ENCODE peak calls at places on chromosomes 5 and 9, in five cellular contexts. N, Z, O, I and B are unnamed samples.

GRCh38 chr5:74594172-74595040 is 46.1 kb downstream of the ENC1 start:
- DNase-seq in I (peak; percentile 70), O (no peak), N (no peak), Z (no peak), B (no peak)

GRCh38 chr5:147451125-147451524 is 58.7 kb downstream of the DPYSL3 start:
- DNase-seq in N (no peak), O (no peak), I (no peak), Z (no peak), B (no peak)

GRCh38 chr5:29157975-29158374 is 2035.5 kb upstream of the CDH6 start:
- DNase-seq in I (no peak), Z (no peak), N (no peak), O (no peak), B (no peak)

GRCh38 chr9:130728721-130729120 is 35.1 kb downstream of the EXOSC2 start:
- DNase-seq in Z (no peak), N (no peak), I (no peak), O (no peak), B (peak; percentile 84)

GRCh38 chr5:25028994-25029393 is 384.2 kb upstream of the CDH10 start:
- DNase-seq in Z (peak; percentile 29), O (no peak), N (no peak), I (no peak), B (no peak)

GRCh38 chr5:40985501-40985900 is 76.2 kb downstream of the C7 start:
- DNase-seq in Z (no peak), I (no peak), N (no peak), O (no peak), B (no peak)

GRCh38 chr9:136628287-136628686 is 34.4 kb upstream of the EGFL7 start:
- DNase-seq in O (no peak), N (no peak), Z (no peak), I (no peak), B (no peak)

GRCh38 chr9:33112099-33112498 is 35.6 kb upstream of the SMU1 start:
- DNase-seq in N (no peak), I (no peak), Z (no peak), O (no peak), B (no peak)

GRCh38 chr9:137551656-137552534 is at the start of gene MRPL41:
- DNase-seq in Z (peak; percentile 87), I (peak; percentile 69), O (peak; percentile 85), N (peak; percentile 90), B (peak; percentile 66)

GRCh38 chr9:96620155-96620514 is 492 bp upstream of the CDC14B start:
- DNase-seq in O (no peak), Z (no peak), N (no peak), I (no peak), B (no peak)

GRCh38 chr5:15938186-15938585 is 241.4 kb downstream of the MARCHF11 start:
- DNase-seq in N (no peak), Z (no peak), I (no peak), O (no peak), B (no peak)

GRCh38 chr5:79526493-79526892 is 12.6 kb upstream of the HOMER1 start:
- DNase-seq in Z (no peak), O (no peak), N (no peak), I (no peak), B (no peak)

GRCh38 chr9:30774326-30774725 is 1610.1 kb upstream of the ACO1 start:
- DNase-seq in O (no peak), I (no peak), N (no peak), Z (no peak), B (no peak)

GRCh38 chr5:132019857-132020555 is 8.5 kb upstream of the ACSL6 start:
- DNase-seq in O (no peak), Z (no peak), I (no peak), N (peak; percentile 83), B (no peak)

GRCh38 chr9:124242331-124243194 is 15.2 kb upstream of the NEK6 start:
- DNase-seq in O (no peak), N (no peak), I (no peak), Z (no peak), B (no peak)

GRCh38 chr5:127097288-127097687 is 24.0 kb upstream of the C5orf63 start:
- DNase-seq in I (no peak), O (no peak), Z (no peak), N (no peak), B (no peak)

GRCh38 chr5:151926186-151926585 is 1.5 kb upstream of the GLRA1 start:
- DNase-seq in O (no peak), N (no peak), I (no peak), Z (no peak), B (no peak)

GRCh38 chr9:95852059-95853032 is 23.1 kb upstream of the ERCC6L2 start:
- DNase-seq in N (no peak), I (peak; percentile 29), Z (no peak), O (no peak), B (peak; percentile 90)

GRCh38 chr5:14122089-14122488 is 21.1 kb upstream of the TRIO start:
- DNase-seq in I (no peak), O (no peak), Z (no peak), N (no peak), B (no peak)

GRCh38 chr5:14118551-14119320 is 24.4 kb upstream of the TRIO start:
- DNase-seq in O (no peak), N (no peak), I (no peak), Z (no peak), B (no peak)

GRCh38 chr5:14121552-14121951 is 21.6 kb upstream of the TRIO start:
- DNase-seq in I (no peak), O (no peak), N (no peak), Z (no peak), B (no peak)

GRCh38 chr5:14123551-14123950 is 19.6 kb upstream of the TRIO start:
- DNase-seq in O (no peak), I (no peak), Z (no peak), N (no peak), B (no peak)

GRCh38 chr5:14120176-14120575 is 23.0 kb upstream of the TRIO start:
- DNase-seq in O (no peak), I (no peak), Z (no peak), N (no peak), B (no peak)
- H3K4me3 ChIP-seq in O (no peak overlapping the region), I (no peak overlapping the region), Z (no peak overlapping the region), N (no peak overlapping the region), B (no peak overlapping the region)

DNA sequence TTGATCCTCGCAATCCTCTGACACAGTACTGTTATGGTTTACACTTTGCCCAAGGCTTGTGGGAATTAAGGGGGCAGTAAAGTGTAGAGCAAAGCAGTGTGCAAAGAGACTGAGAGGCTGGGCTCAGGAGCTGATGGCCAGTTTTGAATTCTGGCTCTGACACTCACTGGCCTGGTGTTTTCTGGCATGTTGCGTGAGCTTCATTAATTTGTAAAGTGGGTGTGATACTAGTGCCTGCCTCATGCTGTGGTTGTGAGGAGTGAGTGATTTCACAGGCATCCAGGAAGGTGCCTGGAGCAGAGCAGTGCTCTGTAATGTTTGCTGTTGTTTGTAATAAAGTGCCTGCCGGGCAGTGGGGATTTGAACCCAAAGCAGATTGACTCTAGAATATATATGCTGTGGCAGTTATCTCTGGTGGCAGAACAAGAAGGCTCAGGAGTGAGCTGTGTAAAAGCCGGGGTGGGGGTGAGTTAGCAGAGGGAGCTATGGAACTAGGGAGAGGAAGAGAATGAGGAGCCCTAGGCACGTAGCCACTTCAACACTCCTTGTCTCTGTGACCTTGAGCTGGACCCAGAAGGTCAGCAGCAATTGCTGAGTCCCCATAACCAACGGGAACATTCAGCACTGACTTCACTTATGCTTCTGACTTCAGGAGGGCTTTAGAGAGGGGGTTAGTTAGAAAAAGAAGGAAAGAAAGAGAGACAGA is 108.5 kb downstream of the DOCK2 start:
- DNase-seq in I (peak; percentile 38), O (no peak), Z (no peak), N (no peak), B (peak; percentile 83)
- H3K36me3 ChIP-seq in I (no peaks in the 10 kb centered on the region), O (no peaks in the 10 kb centered on the region), Z (no peaks in the 10 kb centered on the region), N (peaks cover 47% of the 10 kb centered on the region), B (no peaks in the 10 kb centered on the region)

GRCh38 chr5:61626639-61627282 is 294.7 kb downstream of the ZSWIM6 start:
- DNase-seq in O (no peak), N (no peak), I (no peak), Z (no peak), B (no peak)
- H3K4me3 ChIP-seq in O (peak overlapping the region; percentile 70), N (no peak overlapping the region), I (no peak overlapping the region), Z (no peak overlapping the region), B (peak overlapping the region; percentile 53)

GRCh38 chr9:114026335-114026734 is 51.8 kb downstream of the AMBP start:
- DNase-seq in N (no peak), I (no peak), O (no peak), Z (peak; percentile 17), B (no peak)

GRCh38 chr9:114025760-114026159 is 52.3 kb downstream of the AMBP start:
- DNase-seq in O (no peak), N (no peak), Z (no peak), I (no peak), B (no peak)

GRCh38 chr9:114027159-114027895 is 50.8 kb downstream of the AMBP start:
- DNase-seq in O (no peak), Z (no peak), I (no peak), N (no peak), B (no peak)

GRCh38 chr9:114025196-114025753 is 52.8 kb downstream of the AMBP start:
- DNase-seq in N (no peak), O (no peak), Z (no peak), I (no peak), B (no peak)

GRCh38 chr9:114023961-114024360 is 54.1 kb downstream of the AMBP start:
- DNase-seq in N (no peak), O (no peak), Z (no peak), I (no peak), B (no peak)
- H3K36me3 ChIP-seq in N (no peaks in the 10 kb centered on the region), O (no peaks in the 10 kb centered on the region), Z (peaks cover 7% of the 10 kb centered on the region), I (peaks cover 10% of the 10 kb centered on the region), B (peaks cover 3% of the 10 kb centered on the region)

DNA sequence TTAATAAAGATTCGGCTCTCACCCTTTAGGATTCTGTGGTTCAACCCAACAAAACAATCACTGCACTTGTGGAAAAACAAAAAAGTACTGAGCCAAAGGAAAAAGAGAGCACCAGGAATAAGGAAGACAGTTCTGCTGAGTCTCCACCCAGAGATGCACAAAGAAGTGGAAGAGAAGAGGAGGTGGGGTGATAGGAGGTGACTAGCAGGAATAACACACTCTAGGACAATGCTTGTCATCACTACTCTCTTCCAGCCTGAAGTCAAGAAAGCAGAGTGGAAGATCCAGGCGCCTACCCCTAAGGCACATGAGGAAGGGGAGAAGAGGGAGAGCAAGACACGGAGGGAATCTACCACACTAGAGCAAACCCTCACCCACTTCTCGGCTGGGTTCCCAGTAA is 1.8 kb downstream of the SLIT3 start:
- DNase-seq in I (no peak), N (no peak), Z (peak; percentile 26), O (no peak), B (peak; percentile 2)
- H3K4me3 ChIP-seq in I (no peak overlapping the region), N (no peak overlapping the region), Z (no peak overlapping the region), O (peak overlapping the region; percentile 64), B (no peak overlapping the region)

DNA sequence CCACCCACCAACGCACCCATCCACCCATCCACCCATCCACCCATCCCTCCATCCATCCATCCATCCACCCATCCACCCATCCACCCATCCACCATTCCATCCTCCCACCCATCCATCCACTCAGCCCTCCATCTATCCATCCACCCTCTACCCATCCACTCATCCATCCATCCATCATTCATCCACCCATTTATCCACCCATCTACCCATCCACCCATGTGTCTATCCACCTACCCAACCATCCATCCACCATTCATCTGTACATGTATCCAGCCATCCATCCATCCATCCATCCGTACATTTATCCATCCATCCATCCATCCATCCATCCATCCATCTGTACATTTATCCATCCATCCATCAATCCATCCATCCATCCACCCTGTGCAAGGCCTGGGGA is 11.1 kb upstream of the VAV2 start:
- DNase-seq in I (no peak), O (no peak), N (no peak), Z (no peak), B (no peak)
- H3K36me3 ChIP-seq in I (no peaks in the 10 kb centered on the region), O (no peaks in the 10 kb centered on the region), N (no peaks in the 10 kb centered on the region), Z (no peaks in the 10 kb centered on the region), B (no peaks in the 10 kb centered on the region)